ENCODE peak calls at places on chromosomes 13 and 19, in four cellular contexts. N is H9, T is mesenchymal stem cell, O is mesendoderm. U is an unnamed sample.

GRCh38 chr19:31539386-31539785 is 190.2 kb upstream of the TSHZ3 start:
- DNase-seq in N (peak; percentile 4), T (no peak), O (no peak), U (no peak)

GRCh38 chr13:35164324-35164932 is 222.4 kb downstream of the NBEA start:
- DNase-seq in N (no peak), T (peak; percentile 48), O (peak; percentile 48), U (peak; percentile 27)

GRCh38 chr19:43624933-43625332 is 5.5 kb upstream of the ZNF428 start:
- DNase-seq in N (peak; percentile 96), T (peak; percentile 37), O (peak; percentile 94), U (peak; percentile 8)

GRCh38 chr19:48203227-48203793 is 32.8 kb downstream of the ZSWIM9 start:
- DNase-seq in N (no peak), T (no peak), O (no peak), U (no peak)

GRCh38 chr13:51733656-51734334 is 70.2 kb downstream of the DHRS12 start:
- DNase-seq in N (no peak), T (peak; percentile 41), O (peak; percentile 27), U (peak; percentile 15)

GRCh38 chr13:102244617-102245227 is 157.1 kb downstream of the FGF14 start:
- DNase-seq in N (no peak), T (no peak), O (no peak), U (no peak)

GRCh38 chr13:108346376-108346775 is 76.9 kb downstream of the TNFSF13B start:
- DNase-seq in N (peak; percentile 31), T (no peak), O (peak; percentile 52), U (no peak)

GRCh38 chr13:80591978-80592377 is 251.1 kb upstream of the SPRY2 start:
- DNase-seq in N (no peak), T (no peak), O (no peak), U (no peak)

GRCh38 chr19:54102421-54103169 is at the start of gene NDUFA3:
- DNase-seq in N (peak; percentile 99), T (peak; percentile 98), O (peak; percentile 99), U (peak; percentile 98)

GRCh38 chr19:54473983-54474382 is 887 bp upstream of the CDC42EP5 start:
- DNase-seq in N (no peak), T (no peak), O (no peak), U (no peak)

GRCh38 chr13:52127783-52128702 is 830 bp downstream of the NEK5 start:
- DNase-seq in N (peak; percentile 72), T (peak; percentile 70), O (peak; percentile 81), U (peak; percentile 53)

GRCh38 chr19:19372656-19373416 is 32.6 kb upstream of the GATAD2A start:
- DNase-seq in N (peak; percentile 72), T (peak; percentile 63), O (peak; percentile 51), U (peak; percentile 45)

GRCh38 chr13:31204592-31204991 is 4.8 kb downstream of the B3GLCT start:
- DNase-seq in N (no peak), T (peak; percentile 64), O (peak; percentile 28), U (peak; percentile 60)

GRCh38 chr13:40406405-40407138 is 259.9 kb downstream of the FOXO1 start:
- DNase-seq in N (no peak), T (peak; percentile 66), O (no peak), U (peak; percentile 75)

GRCh38 chr13:114128624-114129522 is 3.5 kb downstream of the RASA3 start:
- DNase-seq in N (no peak), T (peak; percentile 98), O (no peak), U (peak; percentile 95)

GRCh38 chr13:46659413-46660065 is 106.6 kb downstream of the LRCH1 start:
- DNase-seq in N (no peak), T (no peak), O (no peak), U (no peak)

GRCh38 chr19:40650749-40651305 is 39.6 kb downstream of the NUMBL start:
- DNase-seq in N (no peak), T (no peak), O (no peak), U (peak; percentile 74)

GRCh38 chr19:32674153-32674958 is 624 bp downstream of the ANKRD27 start:
- DNase-seq in N (no peak), T (no peak), O (no peak), U (no peak)

GRCh38 chr19:6238256-6238642 is 41.5 kb downstream of the MLLT1 start:
- DNase-seq in N (no peak), T (no peak), O (no peak), U (no peak)

GRCh38 chr13:94813920-94814500 is 101.7 kb upstream of the SOX21 start:
- DNase-seq in N (no peak), T (no peak), O (no peak), U (no peak)

GRCh38 chr13:26471807-26472206 is 85.7 kb upstream of the WASF3 start:
- DNase-seq in N (no peak), T (no peak), O (no peak), U (no peak)

GRCh38 chr13:102912599-102912998 is 66.8 kb downstream of the ERCC5 start:
- DNase-seq in N (no peak), T (no peak), O (no peak), U (no peak)

GRCh38 chr19:56086671-56087430 is 34.2 kb downstream of the ZNF787 start:
- DNase-seq in N (no peak), T (no peak), O (no peak), U (no peak)

GRCh38 chr13:100196380-100196779 is 107.5 kb downstream of the PCCA start:
- DNase-seq in N (no peak), T (no peak), O (no peak), U (no peak)

GRCh38 chr19:12665281-12665573 is 1.3 kb downstream of the MAN2B1 start:
- DNase-seq in N (no peak), T (no peak), O (no peak), U (no peak)

GRCh38 chr19:40805258-40805868 is 6.4 kb downstream of the EGLN2 start:
- DNase-seq in N (no peak), T (no peak), O (no peak), U (no peak)

GRCh38 chr13:26604784-26605183 is 47.3 kb downstream of the WASF3 start:
- DNase-seq in N (no peak), T (no peak), O (no peak), U (no peak)

GRCh38 chr19:46661020-46661731 is at the start of gene DACT3:
- DNase-seq in N (peak; percentile 100), T (peak; percentile 100), O (peak; percentile 100), U (peak; percentile 100)

GRCh38 chr19:35125270-35125717 is 9.6 kb downstream of the LGI4 start:
- DNase-seq in N (no peak), T (no peak), O (no peak), U (no peak)

GRCh38 chr19:11814707-11815050 is 606 bp downstream of the ZNF440 start:
- DNase-seq in N (peak; percentile 24), T (peak; percentile 44), O (peak; percentile 38), U (peak; percentile 29)

GRCh38 chr13:113411216-113412023 is 41.9 kb downstream of the ADPRHL1 start:
- DNase-seq in N (no peak), T (peak; percentile 91), O (no peak), U (peak; percentile 99)

GRCh38 chr19:47331490-47331889 is 485 bp upstream of the C5AR2 start:
- DNase-seq in N (no peak), T (no peak), O (no peak), U (no peak)

GRCh38 chr19:44974809-44975347 is 19.7 kb downstream of the CLPTM1 start:
- DNase-seq in N (no peak), T (no peak), O (no peak), U (no peak)

GRCh38 chr19:38213469-38213868 is 10.6 kb downstream of the DPF1 start:
- DNase-seq in N (no peak), T (no peak), O (no peak), U (no peak)
- H3K18ac ChIP-seq in N (no peak overlapping the region), T (no peak overlapping the region), O (no peak overlapping the region), U (no peak overlapping the region)

DNA sequence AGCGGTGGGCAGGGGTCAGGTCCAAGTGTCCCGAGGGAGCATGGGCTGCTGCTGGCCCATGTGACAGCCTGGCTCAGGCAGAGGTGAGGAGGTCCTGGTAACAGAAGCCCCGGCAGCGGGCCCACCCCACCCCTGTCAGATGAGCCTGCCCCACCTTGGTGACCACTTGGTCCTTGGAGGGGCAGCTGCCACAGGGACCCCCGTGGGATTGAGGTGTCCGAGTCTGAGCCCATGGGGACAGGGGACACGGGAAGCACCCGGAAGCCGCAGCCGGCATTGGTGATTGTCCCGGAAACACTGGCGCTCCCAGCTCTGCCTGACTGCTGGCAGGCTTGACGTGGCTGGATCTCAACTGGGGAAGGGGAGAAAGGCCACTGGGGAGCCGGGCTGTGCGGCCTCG is 149.1 kb downstream of the KDM4B start:
- DNase-seq in N (no peak), T (no peak), O (no peak), U (no peak)
- H3K18ac ChIP-seq in N (no peak overlapping the region), T (no peak overlapping the region), O (no peak overlapping the region), U (no peak overlapping the region)

GRCh38 chr19:15502264-15502663 is 6.1 kb upstream of the CYP4F22 start:
- DNase-seq in N (no peak), T (no peak), O (no peak), U (no peak)

GRCh38 chr19:15506074-15506565 is 2.2 kb upstream of the CYP4F22 start:
- DNase-seq in N (no peak), T (no peak), O (no peak), U (no peak)

GRCh38 chr19:15507068-15508034 is 974 bp upstream of the CYP4F22 start:
- DNase-seq in N (no peak), T (no peak), O (no peak), U (no peak)

GRCh38 chr19:15511671-15512424 is 3.5 kb downstream of the CYP4F22 start:
- DNase-seq in N (no peak), T (no peak), O (no peak), U (no peak)

DNA sequence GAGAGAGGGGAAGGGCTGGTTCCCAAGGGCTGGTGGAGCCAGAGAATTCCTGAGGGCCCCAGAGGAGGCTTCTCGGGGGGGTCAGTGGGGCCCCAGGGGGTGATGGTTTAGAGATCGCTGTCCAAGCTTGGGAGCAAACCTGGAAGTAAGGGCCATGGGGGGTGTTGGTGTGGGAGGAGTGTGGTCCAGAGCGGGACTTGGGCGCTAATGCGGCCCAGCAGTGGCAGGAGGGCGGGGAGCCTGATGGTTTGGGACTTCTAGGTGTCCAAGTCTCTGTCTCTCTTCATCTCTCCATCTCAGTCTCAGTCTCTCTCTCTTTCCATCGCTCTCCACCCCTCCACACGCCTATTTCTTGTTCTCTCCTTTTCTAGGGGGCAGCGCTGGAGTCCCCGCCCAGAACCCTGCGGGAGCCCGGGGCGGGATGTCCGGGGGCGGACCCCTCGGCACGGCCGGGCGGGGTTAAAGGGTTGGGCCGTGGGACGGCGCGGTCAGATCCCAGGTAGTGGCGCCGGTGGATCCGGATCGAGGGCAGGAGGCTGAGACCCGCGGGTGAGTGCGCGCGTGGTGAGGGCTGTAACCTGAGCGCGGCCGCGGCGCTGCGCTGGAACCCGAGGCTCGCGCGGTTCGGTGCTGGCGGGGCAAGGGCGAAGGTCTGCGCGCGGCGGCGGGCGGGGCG is at the start of gene CYP4F22:
- DNase-seq in N (no peak), T (no peak), O (no peak), U (no peak)
- H3K18ac ChIP-seq in N (no peak within 1 kb of the TSS), T (no peak within 1 kb of the TSS), O (no peak within 1 kb of the TSS), U (no peak within 1 kb of the TSS)

GRCh38 chr13:48655291-48655690 is 1.6 kb downstream of the CYSLTR2 start:
- DNase-seq in N (no peak), T (no peak), O (no peak), U (no peak)
- H3K18ac ChIP-seq in N (no peak overlapping the region), T (peak overlapping the region; percentile 50), O (no peak overlapping the region), U (no peak overlapping the region)

GRCh38 chr19:1313695-1314613 is 28.3 kb downstream of the EFNA2 start:
- DNase-seq in N (no peak), T (no peak), O (no peak), U (no peak)
- H3K18ac ChIP-seq in N (no peak overlapping the region), T (no peak overlapping the region), O (no peak overlapping the region), U (no peak overlapping the region)

U was measured in IMR-90.